ENCODE peak calls at places on chromosomes 6 and 20, in seven cellular contexts. R, K, L, O, A, V and B are unnamed samples.

GRCh38 chr6:166496460-166496859 is 90.0 kb downstream of the RAMACL start:
- DNase-seq in O (no peak), A (no peak), V (no peak), L (no peak), K (no peak), R (no peak), B (no peak)

GRCh38 chr6:2132416-2132815 is 113.0 kb downstream of the GMDS start:
- DNase-seq in V (no peak), R (peak; percentile 12), O (no peak), L (no peak), A (no peak), K (no peak), B (no peak)

GRCh38 chr6:98764378-98764911 is 69.9 kb upstream of the POU3F2 start:
- DNase-seq in R (peak; percentile 0), L (no peak), A (no peak), V (no peak), K (no peak), O (no peak), B (no peak)

GRCh38 chr6:6811151-6812002 is 222.9 kb downstream of the LY86 start:
- DNase-seq in L (peak; percentile 57), A (no peak), V (no peak), K (peak; percentile 79), O (peak; percentile 91), R (peak; percentile 67), B (peak; percentile 93)

GRCh38 chr6:90192857-90193256 is 103.8 kb downstream of the BACH2 start:
- DNase-seq in A (no peak), V (no peak), L (no peak), R (no peak), K (no peak), O (no peak), B (no peak)

GRCh38 chr6:120198033-120198432 is 848.5 kb upstream of the MAN1A1 start:
- DNase-seq in R (no peak), V (no peak), K (no peak), O (peak; percentile 95), L (no peak), A (no peak), B (peak; percentile 92)

GRCh38 chr6:79515436-79515835 is 21.8 kb downstream of the LCA5 start:
- DNase-seq in A (no peak), V (no peak), K (no peak), O (no peak), R (no peak), L (no peak), B (no peak)

GRCh38 chr20:49797292-49797628 is 15.4 kb upstream of the SLC9A8 start:
- DNase-seq in L (no peak), A (no peak), K (no peak), O (no peak), V (no peak), R (no peak), B (no peak)

GRCh38 chr20:24648481-24648880 is 179.1 kb downstream of the SYNDIG1 start:
- DNase-seq in K (no peak), V (no peak), R (no peak), O (no peak), L (no peak), A (no peak), B (no peak)

GRCh38 chr20:45827030-45827652 is at the start of gene TNNC2:
- DNase-seq in K (no peak), L (no peak), O (no peak), A (no peak), V (no peak), R (no peak), B (no peak)

GRCh38 chr6:11207199-11207968 is 25.1 kb downstream of the NEDD9 start:
- DNase-seq in O (peak; percentile 99), A (no peak), V (peak; percentile 98), L (no peak), K (no peak), R (peak; percentile 100), B (no peak)
- H3K9ac ChIP-seq in O (peak overlapping the region; percentile 62), A (no peak overlapping the region), V (no peak overlapping the region), L (no peak overlapping the region), K (no peak overlapping the region), R (no peak overlapping the region), B (no peak overlapping the region)

GRCh38 chr6:170555305-170555704 is 1.1 kb downstream of the TBP start:
- DNase-seq in V (no peak), L (no peak), A (no peak), K (no peak), R (no peak), O (no peak), B (no peak)
- H3K27ac ChIP-seq in V (no peak overlapping the region), L (no peak overlapping the region), A (no peak overlapping the region), K (no peak overlapping the region), R (no peak overlapping the region), O (no peak overlapping the region), B (no peak overlapping the region)

DNA sequence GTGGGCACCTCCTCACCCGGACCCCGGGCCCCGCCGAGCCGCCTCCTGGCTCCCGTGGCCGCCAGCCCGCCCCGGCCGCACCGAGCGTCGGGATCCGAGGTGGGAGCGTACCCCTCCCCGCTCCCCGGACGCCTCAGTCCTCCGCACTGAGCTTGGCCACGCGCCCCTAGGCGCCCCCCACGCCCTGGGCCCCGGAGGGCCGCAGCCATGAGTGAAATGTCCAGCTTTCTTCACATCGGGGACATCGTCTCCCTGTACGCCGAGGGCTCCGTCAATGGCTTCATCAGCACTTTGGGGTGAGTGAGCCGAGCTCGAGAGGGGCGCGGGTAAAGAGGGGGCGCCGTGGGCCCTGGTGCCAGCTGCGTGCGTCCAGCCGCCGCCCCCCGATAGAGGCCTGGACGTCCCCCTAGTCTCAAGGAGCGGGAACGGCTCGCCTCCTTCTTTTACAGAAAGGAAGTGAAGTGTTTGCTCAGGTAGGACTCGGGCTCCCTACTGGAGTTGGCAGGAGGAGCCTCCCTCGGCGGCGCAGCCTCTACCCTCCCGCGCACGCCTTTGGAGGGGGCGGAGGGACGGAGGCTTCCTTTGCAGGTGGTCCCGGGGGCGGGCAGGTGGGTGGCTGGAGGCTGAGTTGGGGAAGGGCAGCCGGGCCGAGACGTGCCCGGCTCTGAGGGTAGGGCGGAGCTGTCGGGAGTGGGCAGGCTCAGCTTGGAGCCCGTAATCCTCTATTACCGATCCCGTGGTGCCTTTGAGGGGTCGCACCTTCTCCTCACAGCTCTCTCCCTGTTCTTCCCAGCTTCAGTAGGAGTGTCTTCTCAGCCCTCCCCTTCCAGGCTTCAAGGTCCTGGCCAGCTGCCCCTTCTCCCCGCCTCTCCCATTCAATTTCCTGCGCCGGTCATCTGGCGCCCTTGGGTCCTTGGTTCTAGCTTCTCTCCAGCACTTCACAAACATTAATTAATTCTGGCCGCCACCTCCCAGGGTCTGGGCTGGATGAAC is 570 bp downstream of the ITPR3 start:
- DNase-seq in R (no peak), L (peak; percentile 81), V (no peak), A (no peak), K (peak; percentile 58), O (peak; percentile 28), B (peak; percentile 73)
- H2BK5ac ChIP-seq in R (no peak overlapping the region), L (peak overlapping the region; percentile 81), V (no peak overlapping the region), A (no peak overlapping the region), K (no peak overlapping the region), O (no peak overlapping the region), B (no peak overlapping the region)

GRCh38 chr20:61605283-61605682 is 353.2 kb downstream of the CDH4 start:
- DNase-seq in R (no peak), K (no peak), A (no peak), O (no peak), L (no peak), V (no peak), B (no peak)

GRCh38 chr20:61601853-61602252 is 349.8 kb downstream of the CDH4 start:
- DNase-seq in R (no peak), V (no peak), A (no peak), O (no peak), K (no peak), L (no peak), B (no peak)

GRCh38 chr20:61603715-61604114 is 351.7 kb downstream of the CDH4 start:
- DNase-seq in A (no peak), V (no peak), K (no peak), L (no peak), O (no peak), R (no peak), B (no peak)

GRCh38 chr20:61605862-61606557 is 353.9 kb downstream of the CDH4 start:
- DNase-seq in V (no peak), R (no peak), K (no peak), O (no peak), A (no peak), L (no peak), B (no peak)

GRCh38 chr20:61604494-61604893 is 352.4 kb downstream of the CDH4 start:
- DNase-seq in K (no peak), V (no peak), O (no peak), R (no peak), A (no peak), L (no peak), B (no peak)
- H3K9ac ChIP-seq in K (no peak overlapping the region), V (no peak overlapping the region), O (no peak overlapping the region), R (no peak overlapping the region), A (no peak overlapping the region), L (no peak overlapping the region), B (no peak overlapping the region)

GRCh38 chr6:108564178-108564577 is 3.5 kb downstream of the FOXO3 start:
- DNase-seq in V (peak; percentile 73), L (no peak), O (peak; percentile 80), R (peak; percentile 98), K (no peak), A (no peak), B (no peak)
- H3K27ac ChIP-seq in V (no peak overlapping the region), L (no peak overlapping the region), O (peak overlapping the region; percentile 75), R (no peak overlapping the region), K (no peak overlapping the region), A (no peak overlapping the region), B (no peak overlapping the region)

DNA sequence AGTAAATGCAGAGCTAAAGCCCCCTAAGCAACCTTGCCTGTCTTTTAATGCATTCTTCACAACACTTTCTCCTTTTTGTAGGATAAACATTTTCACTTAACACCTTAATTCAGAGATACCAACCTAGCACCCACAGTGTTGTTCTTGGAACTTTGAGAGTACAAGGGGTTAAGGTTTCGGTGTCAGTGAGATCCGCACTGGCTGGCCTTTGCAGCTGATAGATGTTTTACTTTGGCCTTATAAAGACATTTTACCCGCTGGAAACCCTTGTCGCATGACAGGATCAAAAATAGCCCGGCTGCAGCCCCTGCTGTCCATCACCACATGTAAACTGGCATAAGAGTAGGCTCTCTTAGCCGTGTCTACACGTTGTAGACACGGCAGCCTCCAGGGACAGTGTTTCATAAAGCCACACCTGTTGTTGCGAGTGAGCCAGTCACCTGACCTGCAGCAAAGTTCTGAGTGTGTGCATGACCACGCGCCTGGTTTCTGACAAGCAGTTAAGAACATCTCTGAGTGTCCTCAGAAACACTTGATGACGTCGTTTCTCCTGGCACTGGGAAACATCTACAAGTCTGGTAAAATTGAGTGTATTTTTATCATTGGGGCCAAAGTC is 8.4 kb downstream of the RBM24 start:
- DNase-seq in K (no peak), R (peak; percentile 60), A (no peak), O (no peak), L (no peak), V (peak; percentile 33), B (no peak)
- H2BK5ac ChIP-seq in K (no peak overlapping the region), R (no peak overlapping the region), A (no peak overlapping the region), O (no peak overlapping the region), L (no peak overlapping the region), V (no peak overlapping the region), B (no peak overlapping the region)

GRCh38 chr6:37126554-37126906 is 43.4 kb upstream of the PIM1 start:
- DNase-seq in R (no peak), K (no peak), V (no peak), O (no peak), A (no peak), L (no peak), B (no peak)
- H3K9ac ChIP-seq in R (no peak overlapping the region), K (peak overlapping the region; percentile 12), V (no peak overlapping the region), O (no peak overlapping the region), A (no peak overlapping the region), L (peak overlapping the region; percentile 9), B (peak overlapping the region; percentile 54)